ENCODE peak calls at places on chromosomes 1 and 21, in five cellular contexts. B is IMR-90, E is neuronal stem cell, T is mesendoderm, D is mesenchymal stem cell. A is an unnamed sample.

GRCh38 chr1:176440176-176440575 is 22.8 kb upstream of the PAPPA2 start:
- DNase-seq in T (no peak), D (no peak), E (no peak), B (no peak), A (no peak)

GRCh38 chr1:209747580-209748262 is 8.1 kb upstream of the TRAF3IP3 start:
- DNase-seq in B (peak), D (peak), T (peak), E (peak), A (peak)

GRCh38 chr1:16076003-16076870 is 2.8 kb upstream of the FAM131C start:
- DNase-seq in T (peak), E (no peak), D (peak), B (peak), A (no peak)

GRCh38 chr1:111516008-111516535 is 12.6 kb upstream of the ADORA3 start:
- DNase-seq in D (no peak), B (peak), E (no peak), T (peak), A (peak)

GRCh38 chr21:45963225-45963555 is 18.4 kb upstream of the COL6A1 start:
- DNase-seq in T (no peak), B (peak), E (no peak), D (no peak), A (no peak)

GRCh38 chr1:104780470-104781078 is 1030.9 kb downstream of the AMY1C start:
- DNase-seq in B (peak), E (peak), D (peak), T (peak), A (no peak)

GRCh38 chr1:174812656-174813055 is 187.1 kb upstream of the CACYBP start:
- DNase-seq in T (peak), D (peak), E (peak), B (peak), A (no peak)

GRCh38 chr1:181043025-181043880 is 9.5 kb downstream of the MR1 start:
- DNase-seq in E (no peak), D (peak), B (peak), T (no peak), A (no peak)

GRCh38 chr1:33143698-33144097 is 38.1 kb downstream of the TRIM62 start:
- DNase-seq in B (peak), D (peak), E (no peak), T (no peak), A (no peak)

GRCh38 chr1:57024855-57025254 is 59.0 kb upstream of the C8B start:
- DNase-seq in E (no peak), T (no peak), D (no peak), B (no peak), A (no peak)

GRCh38 chr1:26666855-26667254 is 29.0 kb upstream of the ARID1A start:
- DNase-seq in E (no peak), T (peak), D (peak), B (peak), A (no peak)

GRCh38 chr1:10160173-10160572 is 50.2 kb upstream of the KIF1B start:
- DNase-seq in B (no peak), T (no peak), D (no peak), E (no peak), A (no peak)

GRCh38 chr1:201061049-201061448 is 37.5 kb upstream of the KIF21B start:
- DNase-seq in T (no peak), D (no peak), B (no peak), E (no peak), A (no peak)

GRCh38 chr1:214337536-214337935 is 56.6 kb downstream of the SMYD2 start:
- DNase-seq in E (no peak), T (peak), B (peak), D (peak), A (no peak)

GRCh38 chr1:110674337-110675059 is at the start of gene KCNA3:
- DNase-seq in E (peak), B (no peak), T (peak), D (no peak), A (peak)

GRCh38 chr1:2982615-2983318 is 38.5 kb upstream of the ACTRT2 start:
- DNase-seq in B (no peak), D (no peak), E (no peak), T (no peak), A (no peak)

GRCh38 chr1:201383647-201384405 is 6.3 kb upstream of the TNNT2 start:
- DNase-seq in D (peak), T (no peak), E (no peak), B (peak), A (no peak)

GRCh38 chr21:46203203-46203600 is 18.9 kb upstream of the SPATC1L start:
- DNase-seq in B (no peak), E (no peak), T (no peak), D (no peak), A (no peak)

GRCh38 chr1:154006136-154006535 is 15.6 kb downstream of the RPS27 start:
- DNase-seq in T (no peak), E (no peak), B (peak), D (peak), A (no peak)

GRCh38 chr1:39898648-39899603 is 2.8 kb downstream of the MYCL start:
- DNase-seq in T (peak), D (peak), E (peak), B (peak), A (peak)

GRCh38 chr1:236207569-236207968 is 65.2 kb downstream of the GPR137B start:
- DNase-seq in T (no peak), D (no peak), B (no peak), E (no peak), A (no peak)

GRCh38 chr21:33069994-33070811 is at the start of gene OLIG1:
- DNase-seq in D (peak), T (peak), E (peak), B (peak), A (peak)

GRCh38 chr1:211326528-211327340 is at the start of gene TRAF5:
- DNase-seq in T (peak), D (peak), E (peak), B (peak), A (peak)

GRCh38 chr1:206419783-206420182 is 50.5 kb upstream of the IKBKE start:
- DNase-seq in D (no peak), T (peak), B (peak), E (no peak), A (no peak)

GRCh38 chr1:200103961-200104583 is 76.6 kb downstream of the NR5A2 start:
- DNase-seq in D (no peak), B (no peak), T (no peak), E (no peak), A (no peak)

GRCh38 chr1:152328801-152329391 is 3.9 kb upstream of the FLG start:
- DNase-seq in E (no peak), D (no peak), B (no peak), T (no peak), A (no peak)

GRCh38 chr1:216960716-216961115 is 237.5 kb upstream of the ESRRG start:
- DNase-seq in B (peak), T (no peak), D (no peak), E (no peak), A (no peak)

GRCh38 chr21:31967334-31967733 is 94.5 kb downstream of the HUNK start:
- DNase-seq in B (no peak), D (no peak), T (no peak), E (no peak), A (no peak)

GRCh38 chr21:15754640-15755039 is 24.9 kb downstream of the USP25 start:
- DNase-seq in E (no peak), B (peak), T (no peak), D (peak), A (no peak)

GRCh38 chr1:19646366-19646765 is 2.3 kb downstream of the NBL1 start:
- DNase-seq in B (no peak), T (no peak), D (no peak), E (no peak), A (no peak)

GRCh38 chr1:205071801-205072200 is 12.5 kb downstream of the TMEM81 start:
- DNase-seq in D (no peak), T (no peak), B (no peak), E (no peak), A (no peak)

GRCh38 chr21:44949161-44950015 is 9.6 kb downstream of the SLX9 start:
- DNase-seq in T (peak), B (peak), E (peak), D (peak), A (peak)

GRCh38 chr1:45943185-45943584 is 139.8 kb downstream of the MAST2 start:
- DNase-seq in D (no peak), T (no peak), B (no peak), E (no peak), A (no peak)

GRCh38 chr21:16145052-16145451 is 415.3 kb downstream of the USP25 start:
- DNase-seq in B (no peak), T (no peak), D (no peak), E (no peak), A (no peak)

GRCh38 chr1:88350648-88351047 is 333.4 kb upstream of the PKN2 start:
- DNase-seq in D (no peak), T (no peak), E (no peak), B (no peak), A (no peak)

GRCh38 chr1:189500777-189501176 is 976.9 kb downstream of the BRINP3 start:
- DNase-seq in E (no peak), D (no peak), T (no peak), B (peak), A (no peak)

GRCh38 chr1:14873657-14874056 is 275.2 kb downstream of the KAZN start:
- DNase-seq in D (no peak), E (no peak), T (no peak), B (no peak), A (no peak)

GRCh38 chr1:189253601-189254350 is 1223.9 kb downstream of the BRINP3 start:
- DNase-seq in D (no peak), T (no peak), B (no peak), E (no peak), A (no peak)

GRCh38 chr1:228163004-228163753 is 2.4 kb upstream of the IBA57 start:
- DNase-seq in D (no peak), B (no peak), E (no peak), T (no peak), A (no peak)

GRCh38 chr1:220275430-220275829 is 3.2 kb upstream of the RAB3GAP2 start:
- DNase-seq in D (no peak), E (no peak), T (no peak), B (no peak), A (no peak)
- H4K8ac ChIP-seq in D (no peak), E (no peak), T (no peak), B (no peak), A (no peak)

GRCh38 chr1:94757931-94758330 is 62.2 kb upstream of the SLC44A3 start:
- DNase-seq in D (peak), T (peak), E (no peak), B (no peak), A (no peak)

GRCh38 chr1:94754101-94754500 is 66.1 kb upstream of the SLC44A3 start:
- DNase-seq in D (peak), T (no peak), B (no peak), E (no peak), A (no peak)

GRCh38 chr1:94754570-94754969 is 65.6 kb upstream of the SLC44A3 start:
- DNase-seq in B (peak), E (no peak), D (peak), T (no peak), A (no peak)

GRCh38 chr1:94753171-94753972 is 66.8 kb upstream of the SLC44A3 start:
- DNase-seq in E (no peak), B (peak), T (no peak), D (peak), A (no peak)

GRCh38 chr1:94755675-94756074 is 64.5 kb upstream of the SLC44A3 start:
- DNase-seq in B (peak), T (peak), E (no peak), D (peak), A (no peak)
- H4K8ac ChIP-seq in B (peak), T (no peak), E (no peak), D (peak), A (no peak)

DNA sequence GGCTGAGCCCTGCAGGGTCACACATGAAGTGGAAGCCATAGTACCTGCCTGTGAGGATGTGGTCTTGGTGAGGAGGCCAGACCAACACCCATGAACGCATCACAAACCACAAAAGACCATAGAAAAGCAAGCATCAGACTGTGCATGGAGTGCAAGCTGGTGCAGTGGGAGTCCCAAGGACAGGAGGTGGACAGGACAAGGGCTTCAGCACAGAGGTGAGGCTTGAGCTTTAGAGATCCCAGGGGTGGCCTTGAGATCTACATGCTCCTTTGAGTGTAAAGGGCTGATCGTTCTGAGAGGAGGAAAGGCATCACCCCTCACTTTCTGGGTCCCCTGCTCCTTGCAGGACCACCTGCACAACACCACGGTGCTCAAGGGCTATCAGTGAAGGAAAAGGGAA is 111.9 kb upstream of the F3 start:
- DNase-seq in D (no peak), T (no peak), E (no peak), B (no peak), A (no peak)
- H4K8ac ChIP-seq in D (peak), T (no peak), E (peak), B (peak), A (peak)

DNA sequence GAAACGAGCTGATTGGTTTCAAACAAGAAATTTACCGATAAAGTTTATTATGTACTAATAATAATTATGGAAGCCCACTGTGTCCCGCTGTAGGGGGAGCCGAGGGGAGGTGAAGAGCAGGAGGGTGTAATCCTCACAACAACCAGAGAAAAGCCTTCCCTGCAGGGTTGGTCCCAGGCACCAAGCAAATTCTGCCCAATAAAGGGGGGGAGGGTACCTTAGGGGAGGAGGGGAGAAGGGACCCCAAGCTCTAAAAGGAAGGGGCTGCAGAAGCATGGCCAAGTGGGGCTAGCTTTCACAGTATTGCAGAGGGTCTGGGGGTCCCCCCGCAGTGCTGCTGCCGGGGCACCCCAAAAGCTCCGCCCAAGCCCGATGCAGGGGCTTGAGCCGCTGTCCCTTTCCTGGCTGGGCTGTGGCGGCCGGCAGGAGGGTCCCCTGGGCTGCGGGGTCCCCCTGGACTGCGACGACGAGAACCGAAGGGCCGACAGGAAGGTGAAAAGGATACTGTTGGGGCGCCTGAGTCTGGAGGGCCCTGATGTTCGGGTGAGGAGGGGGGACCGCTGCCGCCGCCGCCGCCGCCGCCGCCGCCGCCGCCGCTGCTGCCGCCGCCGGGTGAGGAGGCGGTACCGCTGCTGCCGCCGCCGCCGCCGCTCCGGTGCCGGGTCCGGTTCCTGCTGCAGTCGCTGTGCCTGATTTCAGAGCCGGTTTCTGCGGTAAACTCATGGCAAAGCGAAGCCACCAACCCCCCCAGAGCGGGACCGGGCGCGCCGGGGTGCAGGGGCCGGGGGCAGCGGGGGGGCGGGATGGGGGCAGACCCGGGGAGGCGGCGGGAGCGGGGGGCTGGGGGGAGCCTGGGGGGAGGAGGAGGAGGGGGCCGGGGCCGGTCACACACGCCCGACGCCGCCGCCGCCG is 771 bp downstream of the EIF4G3 start:
- DNase-seq in T (peak), B (no peak), D (peak), E (peak), A (peak)
- H4K8ac ChIP-seq in T (peak), B (peak), D (peak), E (no peak), A (no peak)

GRCh38 chr1:171655215-171656116 is 3.0 kb upstream of the MYOC start:
- DNase-seq in E (no peak), D (peak), T (peak), B (peak), A (peak)

GRCh38 chr1:171653796-171654704 is 1.6 kb upstream of the MYOC start:
- DNase-seq in B (peak), T (no peak), E (no peak), D (peak), A (no peak)

GRCh38 chr1:171654705-171655214 is 2.3 kb upstream of the MYOC start:
- DNase-seq in E (no peak), D (peak), B (no peak), T (no peak), A (no peak)

DNA sequence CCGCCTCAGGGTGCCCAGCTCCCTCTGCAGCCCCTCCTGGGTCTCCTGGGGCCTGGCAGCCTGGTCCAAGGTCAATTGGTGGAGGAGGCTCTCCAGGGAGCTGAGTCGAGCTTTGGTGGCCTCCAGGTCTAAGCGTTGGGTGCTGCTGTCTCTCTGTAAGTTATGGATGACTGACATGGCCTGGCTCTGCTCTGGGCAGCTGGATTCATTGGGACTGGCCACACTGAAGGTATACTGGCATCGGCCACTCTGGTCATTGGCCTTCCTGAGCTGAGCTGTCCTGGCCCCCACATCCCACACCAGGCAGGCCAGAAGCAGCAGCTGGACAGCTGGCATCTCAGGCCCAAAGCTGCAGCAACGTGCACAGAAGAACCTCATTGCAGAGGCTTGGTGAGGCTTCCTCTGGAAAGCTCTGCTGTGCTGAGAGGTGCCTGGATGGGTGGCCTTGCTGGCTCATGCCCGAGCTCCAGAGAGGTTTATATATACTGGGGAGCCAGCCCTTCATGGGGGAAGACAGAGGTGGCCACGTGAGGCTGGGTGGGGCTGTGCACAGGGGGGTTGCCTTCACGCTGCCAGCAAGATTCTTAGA is at the start of gene MYOC:
- DNase-seq in E (no peak), B (no peak), D (no peak), T (no peak), A (no peak)
- H4K8ac ChIP-seq in E (no peak), B (no peak), D (no peak), T (no peak), A (no peak)